ENCODE peak calls at places on chromosomes 13 and 19, in five cellular contexts. J is tibial artery; D is CD4-positive, CD25-positive, alpha-beta regulatory T cell; E is heart right ventricle; M is NB4. P is an unnamed sample.

GRCh38 chr19:38617764-38618589 is at the start of gene MAP4K1:
- DNase-seq in M (peak; percentile 92), J (peak; percentile 29), D (peak; percentile 65), E (peak; percentile 59), P (peak; percentile 91)

GRCh38 chr19:57903298-57904174 is 12.9 kb downstream of the ZNF417 start:
- DNase-seq in M (peak; percentile 28), J (no peak), E (no peak), D (peak; percentile 13), P (no peak)

GRCh38 chr19:31301306-31301980 is 47.8 kb downstream of the TSHZ3 start:
- DNase-seq in M (no peak), J (no peak), E (no peak), D (no peak), P (no peak)

GRCh38 chr19:6484251-6484650 is 2.7 kb upstream of the DENND1C start:
- DNase-seq in M (no peak), D (no peak), J (no peak), E (no peak), P (no peak)

GRCh38 chr19:13329766-13330165 is 176.5 kb downstream of the CACNA1A start:
- DNase-seq in D (no peak), E (no peak), J (no peak), M (no peak), P (no peak)

GRCh38 chr13:95099541-95099940 is 201.7 kb downstream of the ABCC4 start:
- DNase-seq in E (no peak), D (no peak), J (no peak), M (no peak), P (no peak)

GRCh38 chr19:43747557-43748204 is 7.1 kb downstream of the SMG9 start:
- DNase-seq in E (no peak), M (no peak), D (no peak), J (no peak), P (no peak)

GRCh38 chr13:99086149-99086868 is 108.4 kb upstream of the DOCK9 start:
- DNase-seq in J (peak; percentile 34), D (peak; percentile 73), M (peak; percentile 67), E (peak; percentile 58), P (peak; percentile 70)

GRCh38 chr19:4215807-4216206 is 13.5 kb upstream of the EBI3 start:
- DNase-seq in E (no peak), D (no peak), J (no peak), M (no peak), P (no peak)

GRCh38 chr13:113756441-113757097 is 2.5 kb upstream of the TMEM255B start:
- DNase-seq in E (no peak), J (no peak), D (no peak), M (no peak), P (no peak)

GRCh38 chr19:49780861-49781260 is 14.1 kb downstream of the AP2A1 start:
- DNase-seq in M (no peak), J (no peak), E (no peak), D (no peak), P (no peak)

GRCh38 chr19:29211562-29212416 is 1.2 kb downstream of the UQCRFS1 start:
- DNase-seq in D (peak; percentile 6), E (no peak), M (peak; percentile 14), J (no peak), P (no peak)

GRCh38 chr19:12953456-12954149 is 3.4 kb downstream of the GADD45GIP1 start:
- DNase-seq in D (no peak), J (no peak), M (no peak), E (no peak), P (no peak)

GRCh38 chr13:110568649-110569048 is 7.1 kb upstream of the RAB20 start:
- DNase-seq in M (no peak), J (no peak), D (no peak), E (no peak), P (no peak)

GRCh38 chr13:34257980-34258379 is 440.0 kb downstream of the RFC3 start:
- DNase-seq in J (no peak), E (no peak), M (peak; percentile 93), D (no peak), P (no peak)

GRCh38 chr19:43575955-43576451 is 402 bp downstream of the PINLYP start:
- DNase-seq in E (no peak), D (no peak), J (no peak), M (no peak), P (no peak)

GRCh38 chr19:18856385-18857126 is 24.8 kb downstream of the UPF1 start:
- DNase-seq in J (no peak), E (no peak), M (peak; percentile 34), D (no peak), P (no peak)

GRCh38 chr13:94247890-94248289 is 231.6 kb downstream of the DCT start:
- DNase-seq in D (no peak), J (no peak), M (no peak), E (no peak), P (no peak)

GRCh38 chr19:4567584-4568071 is 8.1 kb upstream of the SEMA6B start:
- DNase-seq in J (no peak), E (peak; percentile 80), D (peak; percentile 53), M (peak; percentile 46), P (peak; percentile 66)

GRCh38 chr19:50476224-50476942 is at the start of the genes EMC10 and GARIN5A:
- DNase-seq in E (peak; percentile 92), M (peak; percentile 51), D (peak; percentile 94), J (peak; percentile 68), P (peak; percentile 71)

GRCh38 chr19:19997656-19998268 is 41.5 kb downstream of the ZNF682 start:
- DNase-seq in M (peak; percentile 49), J (no peak), D (peak; percentile 10), E (peak; percentile 21), P (peak; percentile 50)

GRCh38 chr19:9945319-9945966 is 9.1 kb upstream of the OLFM2 start:
- DNase-seq in J (peak; percentile 93), M (peak; percentile 71), E (peak; percentile 86), D (no peak), P (no peak)

GRCh38 chr19:18118420-18119242 is 21.1 kb downstream of the MAST3 start:
- DNase-seq in D (no peak), J (no peak), M (no peak), E (no peak), P (no peak)

GRCh38 chr13:108609353-108609752 is 20.1 kb upstream of the MYO16 start:
- DNase-seq in E (no peak), M (peak; percentile 37), D (no peak), J (no peak), P (no peak)

GRCh38 chr19:19553670-19554069 is 15.6 kb downstream of the CILP2 start:
- DNase-seq in E (no peak), M (no peak), J (no peak), D (no peak), P (no peak)

GRCh38 chr13:95426631-95427030 is 125.4 kb upstream of the ABCC4 start:
- DNase-seq in E (no peak), M (no peak), D (no peak), J (no peak), P (no peak)

GRCh38 chr19:40418040-40418439 is 4.9 kb upstream of the PRX start:
- DNase-seq in D (no peak), E (no peak), J (no peak), M (no peak), P (no peak)

GRCh38 chr19:16327131-16327450 is 2.5 kb downstream of the KLF2 start:
- DNase-seq in M (no peak), E (no peak), D (no peak), J (no peak), P (no peak)

GRCh38 chr19:16328824-16329482 is 4.3 kb downstream of the KLF2 start:
- DNase-seq in M (peak; percentile 45), E (no peak), D (peak; percentile 76), J (no peak), P (no peak)

GRCh38 chr19:16327501-16327900 is 2.9 kb downstream of the KLF2 start:
- DNase-seq in D (peak; percentile 40), J (no peak), M (no peak), E (no peak), P (no peak)

GRCh38 chr19:16326401-16327130 is 1.9 kb downstream of the KLF2 start:
- DNase-seq in M (no peak), E (no peak), D (peak; percentile 71), J (no peak), P (no peak)

DNA sequence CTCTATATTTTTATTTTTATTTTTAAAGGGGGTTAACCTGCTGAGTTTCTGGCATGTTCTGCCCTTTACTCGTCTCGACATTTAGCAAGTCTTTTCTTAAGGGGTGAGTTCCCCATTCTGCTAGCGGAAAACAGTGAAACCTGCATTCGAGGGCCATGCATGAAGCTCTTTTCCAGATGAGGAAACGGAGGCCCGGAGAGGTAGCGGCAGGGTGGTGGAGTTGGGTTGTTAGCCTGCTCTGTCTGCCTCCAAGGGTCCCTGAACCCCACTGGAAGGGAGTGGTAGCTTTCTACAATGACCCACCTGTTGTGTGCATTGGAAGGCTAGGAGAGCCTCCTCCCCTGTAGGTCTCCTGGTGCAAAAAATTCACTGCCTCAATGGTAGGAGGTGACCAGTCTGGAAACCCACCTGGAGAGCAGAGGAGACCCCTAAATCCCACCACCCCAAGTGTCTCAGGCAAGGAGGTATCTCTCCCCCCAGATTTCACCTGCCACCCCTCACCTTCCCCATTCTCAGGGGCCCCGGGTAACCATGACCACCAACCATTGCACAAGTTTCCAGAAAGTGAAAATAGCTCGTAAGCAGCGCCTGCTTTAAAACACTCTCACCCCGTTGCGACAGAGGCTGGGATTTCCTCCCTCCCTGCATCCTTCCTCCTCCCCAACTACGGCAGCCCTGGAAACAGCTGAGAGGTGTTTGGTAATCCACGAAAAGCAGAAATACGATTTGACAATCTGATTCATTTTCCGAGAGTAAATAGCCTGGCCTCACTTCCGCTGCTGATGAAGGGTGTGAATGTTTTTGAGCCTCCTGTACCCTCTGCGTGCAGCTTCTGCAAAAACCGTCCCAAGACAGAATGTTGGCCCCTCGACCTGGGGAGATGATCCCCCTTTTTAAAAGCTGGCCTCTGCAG is 3.5 kb downstream of the KLF2 start:
- DNase-seq in M (peak; percentile 99), E (peak; percentile 56), J (peak; percentile 95), D (peak; percentile 67), P (peak; percentile 17)
- H3K4me3 ChIP-seq in M (peak overlapping the region; percentile 23), E (peak overlapping the region; percentile 81), J (peak overlapping the region; percentile 96), D (peak overlapping the region; percentile 98), P (no peak overlapping the region)

DNA sequence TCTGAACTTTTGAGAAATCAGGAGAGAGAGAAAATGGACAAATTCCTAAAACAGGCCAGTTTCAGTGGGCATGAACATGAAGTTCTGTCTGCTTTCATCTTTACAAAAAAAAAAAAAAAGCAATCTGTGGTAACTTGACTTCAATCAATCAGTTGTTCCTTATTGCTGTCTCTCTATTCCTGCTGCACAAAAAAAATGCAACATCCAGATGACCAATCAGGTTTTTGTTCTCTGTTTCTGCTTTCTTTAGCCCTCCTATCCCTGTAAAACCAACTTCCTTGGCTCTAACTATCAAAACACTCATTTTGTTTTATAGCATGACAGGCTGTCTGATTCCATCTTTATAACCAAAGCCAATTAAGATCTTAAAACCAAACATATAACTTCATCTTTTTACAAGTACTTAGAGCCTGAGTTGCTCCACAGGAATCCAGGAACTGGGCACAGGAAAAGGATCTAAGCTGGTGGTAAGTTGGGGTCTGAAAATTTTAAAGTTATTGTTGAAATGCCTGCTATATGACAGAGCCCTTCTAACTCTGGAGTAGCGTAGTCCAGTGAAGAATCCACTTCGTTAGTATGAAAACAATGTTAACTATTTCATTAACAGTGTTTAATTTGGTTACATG is at the start of gene FPR3:
- DNase-seq in J (no peak), D (no peak), M (no peak), E (no peak), P (no peak)
- H3K4me3 ChIP-seq in J (no peak within 1 kb of the TSS), D (no peak within 1 kb of the TSS), M (no peak within 1 kb of the TSS), E (peak within 1 kb of the TSS; percentile 52), P (no peak within 1 kb of the TSS)

GRCh38 chr13:79723462-79724116 is 242.6 kb downstream of the NDFIP2 start:
- DNase-seq in D (no peak), J (no peak), E (no peak), M (no peak), P (no peak)
- H3K4me3 ChIP-seq in D (no peak overlapping the region), J (no peak overlapping the region), E (no peak overlapping the region), M (no peak overlapping the region), P (no peak overlapping the region)

GRCh38 chr13:60398949-60399589 is 2.0 kb downstream of the TDRD3 start:
- DNase-seq in J (no peak), D (no peak), M (peak; percentile 20), E (no peak), P (no peak)
- H3K4me3 ChIP-seq in J (peak overlapping the region; percentile 89), D (peak overlapping the region; percentile 94), M (peak overlapping the region; percentile 94), E (no peak overlapping the region), P (peak overlapping the region; percentile 87)

GRCh38 chr19:55116232-55117062 is 990 bp downstream of the PPP1R12C start:
- DNase-seq in E (peak; percentile 67), J (peak; percentile 76), D (peak; percentile 41), M (peak; percentile 52), P (peak; percentile 71)
- H3K4me3 ChIP-seq in E (peak overlapping the region; percentile 88), J (peak overlapping the region; percentile 87), D (peak overlapping the region; percentile 76), M (peak overlapping the region; percentile 82), P (peak overlapping the region; percentile 61)